ENCODE peak calls at places on chromosome 10, in six cellular contexts. F is mesenchymal stem cell, C is neuronal stem cell, X is H1, I is IMR-90, R is mesendoderm. E is an unnamed sample. For H3K4me1, the result is how much of the 10 kb centered on the place peaks cover.

GRCh38 chr10:32939296-32940111 is 18.5 kb downstream of the ITGB1 start:
- DNase-seq in R (no peak), C (no peak), F (no peak), X (no peak), I (no peak), E (no peak)

GRCh38 chr10:14093735-14094484 is 236.8 kb downstream of the FRMD4A start:
- DNase-seq in I (peak), C (peak), X (no peak), R (peak), F (peak), E (peak)

GRCh38 chr10:114996542-114996941 is 58.5 kb downstream of the TRUB1 start:
- DNase-seq in R (no peak), X (no peak), I (peak), C (no peak), F (peak), E (no peak)

GRCh38 chr10:83963446-83963845 is 175.9 kb upstream of the GHITM start:
- DNase-seq in X (no peak), C (no peak), F (no peak), R (no peak), I (no peak), E (no peak)

GRCh38 chr10:113680172-113681111 is 730 bp downstream of the CASP7 start:
- DNase-seq in R (no peak), X (no peak), F (peak), I (peak), C (no peak), E (no peak)

GRCh38 chr10:124605856-124606812 is 138.0 kb downstream of the FAM53B start:
- DNase-seq in I (no peak), F (no peak), R (no peak), C (no peak), X (no peak), E (no peak)

GRCh38 chr10:103915794-103916193 is 2.2 kb downstream of the STN1 start:
- DNase-seq in R (no peak), X (no peak), I (no peak), C (no peak), F (peak), E (no peak)

GRCh38 chr10:5442056-5442989 is 30.0 kb downstream of the NET1 start:
- DNase-seq in R (peak), F (peak), X (no peak), I (peak), C (no peak), E (no peak)

GRCh38 chr10:33306126-33306525 is 28.3 kb downstream of the NRP1 start:
- DNase-seq in F (peak), X (no peak), R (no peak), I (peak), C (peak), E (no peak)

GRCh38 chr10:4519691-4520402 is 306.2 kb upstream of the AKR1E2 start:
- DNase-seq in R (no peak), C (no peak), X (no peak), F (peak), I (peak), E (no peak)

GRCh38 chr10:103685880-103686669 is 169.3 kb downstream of the SH3PXD2A start:
- DNase-seq in C (peak), I (peak), R (peak), X (peak), F (peak), E (peak)

GRCh38 chr10:494149-494542 is 195.3 kb downstream of the DIP2C start:
- DNase-seq in C (no peak), I (no peak), F (no peak), X (no peak), R (no peak), E (no peak)

GRCh38 chr10:104735036-104735435 is 93.9 kb downstream of the SORCS3 start:
- DNase-seq in C (no peak), I (no peak), F (no peak), X (peak), R (peak), E (peak)

GRCh38 chr10:7406712-7407333 is 4.0 kb downstream of the SFMBT2 start:
- DNase-seq in C (no peak), R (peak), F (peak), X (no peak), I (no peak), E (no peak)

GRCh38 chr10:51063659-51064535 is 10.4 kb upstream of the PRKG1 start:
- DNase-seq in X (no peak), R (peak), C (no peak), I (peak), F (peak), E (no peak)

GRCh38 chr10:44857363-44858016 is 53.6 kb upstream of the TMEM72 start:
- DNase-seq in C (peak), F (peak), X (peak), I (peak), R (peak), E (peak)

GRCh38 chr10:24723386-24723787 is 300 bp downstream of the ARHGAP21 start:
- DNase-seq in I (peak), F (peak), X (no peak), C (peak), R (no peak), E (no peak)

GRCh38 chr10:69733791-69734261 is 67.9 kb upstream of the COL13A1 start:
- DNase-seq in C (no peak), X (no peak), F (peak), R (no peak), I (peak), E (no peak)
- H3K27ac ChIP-seq in C (no peak), X (no peak), F (peak), R (no peak), I (peak), E (no peak)

DNA sequence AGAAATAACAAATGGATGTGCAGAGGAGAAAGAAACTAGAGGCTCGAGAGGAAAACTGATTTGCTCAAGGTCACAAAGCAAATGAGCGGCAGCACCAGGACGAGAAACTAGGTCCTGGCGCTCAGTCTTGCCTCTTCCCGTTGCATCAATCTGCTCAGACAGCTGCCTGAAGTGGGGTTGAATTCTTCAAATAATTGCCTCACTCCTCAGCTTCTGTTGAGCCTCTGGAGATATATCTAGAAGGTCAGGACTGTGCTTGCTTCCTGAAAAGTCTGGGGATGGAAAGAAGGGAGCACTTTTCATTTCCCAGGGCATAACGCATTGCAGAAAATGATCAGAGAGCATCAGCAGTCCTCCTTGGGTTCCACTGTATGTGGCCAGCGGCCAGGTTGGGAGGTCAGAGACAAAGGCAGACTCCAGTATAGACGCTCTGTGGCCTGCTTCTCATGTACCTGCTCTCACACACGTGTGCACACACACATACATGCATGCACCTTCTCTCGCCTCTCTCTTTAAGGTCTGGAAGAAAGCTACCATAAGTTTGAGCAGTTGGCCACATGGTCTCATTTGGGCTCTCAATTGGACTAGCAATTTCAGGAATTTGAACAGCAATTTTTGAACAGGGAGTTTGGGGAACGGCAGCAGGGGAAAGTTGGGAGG is 83.7 kb upstream of the DUSP5 start:
- DNase-seq in C (no peak), R (no peak), I (no peak), F (no peak), X (no peak), E (no peak)
- H2BK5ac ChIP-seq in C (no peak), R (no peak), I (peak), F (no peak), X (no peak), E (no peak)

GRCh38 chr10:79239275-79239779 is 107.9 kb upstream of the PPIF start:
- DNase-seq in F (peak), C (peak), I (peak), R (peak), X (no peak), E (peak)

GRCh38 chr10:79237801-79238520 is 109.3 kb upstream of the PPIF start:
- DNase-seq in C (no peak), X (no peak), F (no peak), I (no peak), R (peak), E (no peak)

GRCh38 chr10:79235765-79236755 is 111.2 kb upstream of the PPIF start:
- DNase-seq in R (no peak), I (no peak), X (no peak), C (no peak), F (no peak), E (peak)

GRCh38 chr10:79239930-79240713 is 107.1 kb upstream of the PPIF start:
- DNase-seq in C (peak), R (peak), F (peak), X (no peak), I (no peak), E (peak)

DNA sequence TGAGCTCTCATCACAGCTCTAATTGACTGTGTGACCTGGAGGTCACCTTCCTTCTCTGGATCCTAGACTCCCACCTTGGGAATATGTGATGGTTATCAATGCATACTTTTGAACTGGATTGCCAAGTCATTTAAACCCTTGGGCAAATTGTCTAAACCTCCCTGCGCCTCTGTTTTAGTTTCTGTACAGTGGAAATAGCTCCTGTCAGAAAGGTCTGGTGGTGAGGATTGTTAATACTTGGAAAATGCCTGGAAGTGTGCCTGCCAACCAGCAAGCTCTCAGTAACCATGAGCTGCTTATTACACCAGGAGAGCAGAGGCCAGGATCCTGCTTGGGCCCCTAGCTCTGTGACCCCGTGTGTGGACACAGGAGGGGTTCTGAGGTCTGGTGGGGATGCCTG is 108.7 kb upstream of the PPIF start:
- DNase-seq in R (no peak), X (no peak), C (no peak), F (no peak), I (peak), E (no peak)
- H3K4me1 ChIP-seq in R (under half), X (under half), C (under half), F (under half), I (under half), E (under half)

DNA sequence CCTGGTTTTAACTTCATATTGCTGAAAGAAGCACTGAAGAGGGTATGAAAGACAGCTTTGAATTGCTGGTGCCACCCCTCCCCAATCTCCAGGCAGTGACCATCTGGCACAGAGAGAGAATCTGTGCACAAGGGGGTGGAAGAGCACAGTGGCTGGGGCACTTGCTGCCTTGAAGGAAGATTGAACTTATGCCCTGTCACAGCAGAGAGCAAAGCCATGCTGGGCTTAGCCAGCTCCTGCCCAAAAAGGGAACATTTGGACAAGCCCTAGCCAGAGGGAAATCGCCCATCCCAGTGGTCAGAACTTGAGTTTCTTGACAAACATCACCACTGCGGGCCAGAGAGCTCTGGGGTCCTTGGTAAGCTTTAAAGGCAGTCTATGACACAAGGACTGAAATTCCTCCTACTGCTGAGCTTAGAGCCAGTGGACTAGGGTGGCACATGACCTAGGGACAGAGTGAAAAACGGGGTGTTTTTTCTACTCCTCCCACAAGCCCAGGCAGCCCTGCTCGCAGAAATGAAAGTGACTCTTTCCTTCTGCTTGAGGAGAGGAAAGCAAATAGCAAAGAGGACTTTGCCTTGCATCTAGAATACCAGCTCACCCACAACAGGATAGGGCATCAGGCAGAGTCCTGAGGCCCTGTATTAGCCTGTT is 257.3 kb downstream of the CTNNA3 start:
- DNase-seq in F (no peak), C (no peak), I (no peak), X (no peak), R (no peak), E (no peak)
- H3K27ac ChIP-seq in F (no peak), C (no peak), I (no peak), X (no peak), R (no peak), E (no peak)

E was measured in H9.